ENCODE peak calls at places on chromosomes 16 and 17, in five cellular contexts. One of them, this sample, is unnamed.

GRCh38 chr17:61874075-61874474 is 10.7 kb upstream of the BRIP1 start:
- DNase-seq in GM12878: no peak
- DNase-seq in HepG2: no peak
- DNase-seq in H1: no peak
- DNase-seq in K562: no peak
- DNase-seq in this sample: no peak

GRCh38 chr17:83122834-83123233 is 43.4 kb downstream of the METRNL start:
- DNase-seq in GM12878: no peak
- DNase-seq in HepG2: no peak
- DNase-seq in H1: no peak
- DNase-seq in K562: no peak
- DNase-seq in this sample: no peak

GRCh38 chr16:85006639-85007038 is 4.7 kb downstream of the ZDHHC7 start:
- DNase-seq in GM12878: no peak
- DNase-seq in HepG2: no peak
- DNase-seq in H1: no peak
- DNase-seq in K562: no peak
- DNase-seq in this sample: no peak

GRCh38 chr17:17815062-17815406 is 21.8 kb downstream of the SREBF1 start:
- DNase-seq in GM12878: no peak
- DNase-seq in HepG2: no peak
- DNase-seq in H1: no peak
- DNase-seq in K562: no peak
- DNase-seq in this sample: no peak

GRCh38 chr17:64130559-64131001 is 636 bp upstream of the ERN1 start:
- DNase-seq in GM12878: peak
- DNase-seq in HepG2: no peak
- DNase-seq in H1: no peak
- DNase-seq in K562: no peak
- DNase-seq in this sample: no peak

GRCh38 chr16:72848759-72849664 is 198.9 kb downstream of the ZFHX3 start:
- DNase-seq in GM12878: no peak
- DNase-seq in HepG2: no peak
- DNase-seq in H1: no peak
- DNase-seq in K562: peak
- DNase-seq in this sample: no peak

GRCh38 chr17:34131386-34131785 is 123.7 kb upstream of the CCL2 start:
- DNase-seq in GM12878: no peak
- DNase-seq in HepG2: no peak
- DNase-seq in H1: no peak
- DNase-seq in K562: no peak
- DNase-seq in this sample: no peak

GRCh38 chr17:51860934-51861561 is 297.5 kb downstream of the CA10 start:
- DNase-seq in GM12878: no peak
- DNase-seq in HepG2: peak
- DNase-seq in H1: peak
- DNase-seq in K562: peak
- DNase-seq in this sample: peak

GRCh38 chr16:53910990-53911389 is 207.0 kb downstream of the FTO start:
- DNase-seq in GM12878: no peak
- DNase-seq in HepG2: no peak
- DNase-seq in H1: no peak
- DNase-seq in K562: no peak
- DNase-seq in this sample: no peak

GRCh38 chr16:81696959-81697293 is 82.2 kb upstream of the PLCG2 start:
- DNase-seq in GM12878: no peak
- DNase-seq in HepG2: no peak
- DNase-seq in H1: no peak
- DNase-seq in K562: no peak
- DNase-seq in this sample: no peak

GRCh38 chr17:72191901-72192300 is 71.1 kb downstream of the SOX9 start:
- DNase-seq in GM12878: no peak
- DNase-seq in HepG2: no peak
- DNase-seq in H1: no peak
- DNase-seq in K562: no peak
- DNase-seq in this sample: no peak

GRCh38 chr17:10119203-10120112 is 78.9 kb downstream of the GAS7 start:
- DNase-seq in GM12878: peak
- DNase-seq in HepG2: no peak
- DNase-seq in H1: no peak
- DNase-seq in K562: no peak
- DNase-seq in this sample: no peak

GRCh38 chr16:66426112-66427035 is 721 bp upstream of the BEAN1 start:
- DNase-seq in GM12878: no peak
- DNase-seq in HepG2: no peak
- DNase-seq in H1: peak
- DNase-seq in K562: no peak
- DNase-seq in this sample: no peak

GRCh38 chr16:4599545-4599944 is 15.1 kb downstream of the UBALD1 start:
- DNase-seq in GM12878: no peak
- DNase-seq in HepG2: no peak
- DNase-seq in H1: no peak
- DNase-seq in K562: no peak
- DNase-seq in this sample: no peak

GRCh38 chr17:80779961-80780380 is 211.7 kb upstream of the CHMP6 start:
- DNase-seq in GM12878: no peak
- DNase-seq in HepG2: no peak
- DNase-seq in H1: no peak
- DNase-seq in K562: no peak
- DNase-seq in this sample: no peak

GRCh38 chr17:42282478-42283080 is 5.7 kb upstream of the STAT5A start:
- DNase-seq in GM12878: no peak
- DNase-seq in HepG2: no peak
- DNase-seq in H1: no peak
- DNase-seq in K562: no peak
- DNase-seq in this sample: no peak

GRCh38 chr17:16250635-16251034 is 33.6 kb downstream of the PIGL start:
- DNase-seq in GM12878: no peak
- DNase-seq in HepG2: peak
- DNase-seq in H1: no peak
- DNase-seq in K562: no peak
- DNase-seq in this sample: no peak

GRCh38 chr16:47905771-47906170 is 250.0 kb downstream of the ABCC12 start:
- DNase-seq in GM12878: no peak
- DNase-seq in HepG2: no peak
- DNase-seq in H1: no peak
- DNase-seq in K562: no peak
- DNase-seq in this sample: no peak

GRCh38 chr16:47907109-47907508 is 248.7 kb downstream of the ABCC12 start:
- DNase-seq in GM12878: no peak
- DNase-seq in HepG2: no peak
- DNase-seq in H1: no peak
- DNase-seq in K562: no peak
- DNase-seq in this sample: no peak

GRCh38 chr16:47903470-47903869 is 252.3 kb downstream of the ABCC12 start:
- DNase-seq in GM12878: no peak
- DNase-seq in HepG2: no peak
- DNase-seq in H1: no peak
- DNase-seq in K562: no peak
- DNase-seq in this sample: no peak

DNA sequence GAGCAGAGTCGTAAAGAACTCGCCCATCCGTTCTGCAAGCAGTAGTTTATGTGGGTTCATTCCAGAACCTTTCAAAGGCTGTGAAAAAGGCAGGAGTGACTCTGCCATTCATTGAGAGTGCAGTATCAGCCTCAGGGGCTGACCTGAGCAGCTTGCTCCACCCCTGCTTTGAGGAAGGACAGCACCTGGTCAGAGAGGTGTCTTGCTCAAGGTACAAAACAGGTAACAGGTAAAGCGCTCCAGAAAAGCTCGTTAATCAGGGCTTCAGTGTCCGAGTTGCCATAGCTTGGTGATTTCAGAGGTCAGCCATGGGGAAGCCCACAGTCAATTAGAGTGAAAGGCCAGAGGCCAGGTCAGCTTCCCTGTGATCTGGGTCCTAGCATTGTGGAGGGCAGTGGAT is 251.1 kb downstream of the ABCC12 start:
- DNase-seq in GM12878: no peak
- DNase-seq in HepG2: no peak
- DNase-seq in H1: no peak
- DNase-seq in K562: no peak
- DNase-seq in this sample: no peak
- TF ChIP-seq ATF2 in GM12878: no peak
- TF ChIP-seq ATF2 in HepG2: no peak
- TF ChIP-seq ATF2 in H1: no peak
- TF ChIP-seq ATF2 in K562: no peak
- TF ChIP-seq ATF2 in this sample: no peak

DNA sequence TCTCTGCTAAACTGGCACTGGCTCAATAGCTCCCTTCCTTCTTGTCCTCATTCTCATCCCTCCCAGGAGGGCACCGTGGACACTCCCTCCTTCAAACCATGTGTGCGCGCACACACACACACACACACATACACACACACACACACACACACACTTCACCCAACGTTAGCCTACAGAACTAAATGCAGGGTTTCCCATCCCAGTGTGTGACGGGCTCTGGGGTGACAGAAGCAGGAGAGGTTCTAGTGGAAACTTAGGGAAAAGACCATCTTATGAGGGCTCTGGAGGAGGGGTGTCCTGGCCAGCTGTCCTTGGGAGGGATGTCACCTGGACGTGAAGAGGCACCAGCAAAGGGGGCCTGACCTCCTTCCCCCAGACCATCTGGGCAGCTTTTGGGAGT is 19.7 kb downstream of the OSBPL7 start:
- DNase-seq in GM12878: no peak
- DNase-seq in HepG2: no peak
- DNase-seq in H1: no peak
- DNase-seq in K562: no peak
- DNase-seq in this sample: no peak
- TF ChIP-seq MAX in GM12878: no peak
- TF ChIP-seq MAX in HepG2: no peak
- TF ChIP-seq MAX in H1: no peak
- TF ChIP-seq MAX in K562: no peak
- TF ChIP-seq MAX in this sample: no peak

DNA sequence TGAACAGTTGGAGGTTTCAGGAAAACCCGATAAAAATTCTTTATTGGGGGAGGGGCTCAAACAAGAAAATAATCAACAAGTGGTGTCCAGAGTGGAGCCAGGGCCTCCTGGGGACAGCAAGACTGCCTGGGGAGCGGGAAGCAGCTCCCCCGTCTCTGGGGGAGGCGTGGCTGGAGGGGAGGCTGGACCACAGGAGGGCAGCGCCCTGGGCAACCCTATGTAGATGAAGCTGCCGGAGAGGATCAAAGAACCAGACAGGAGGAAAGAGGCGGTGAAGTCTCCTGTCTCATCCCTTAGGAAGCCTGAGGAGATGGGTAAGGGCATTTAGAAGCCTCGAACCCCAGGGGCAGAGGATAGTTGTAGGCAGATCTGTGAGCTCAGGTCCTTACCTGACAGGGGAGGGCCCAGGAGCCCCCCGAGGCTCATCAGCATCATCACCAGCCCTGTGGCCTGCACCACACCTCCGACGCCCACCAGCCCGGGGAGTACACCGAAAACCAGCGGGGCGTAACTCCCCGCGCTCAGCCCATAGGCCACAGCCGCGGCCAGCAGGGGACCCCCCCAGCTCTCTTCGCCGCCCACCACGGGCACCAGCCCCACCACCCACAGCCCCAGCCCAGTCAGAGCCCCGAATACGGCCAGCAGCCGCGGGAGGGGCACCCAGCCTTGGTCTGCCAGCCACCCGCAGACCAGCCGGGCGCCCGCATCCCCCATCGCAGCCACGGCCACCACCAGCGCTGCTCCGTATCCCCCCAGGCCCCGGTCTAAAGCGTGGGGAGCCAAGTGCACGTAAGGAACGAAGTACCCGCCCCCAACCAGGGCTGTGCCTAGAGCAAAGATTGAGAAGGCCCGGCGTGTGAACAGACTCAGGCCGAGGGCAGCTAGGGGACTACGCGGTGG is 2.0 kb downstream of the SLC16A11 start:
- DNase-seq in GM12878: no peak
- DNase-seq in HepG2: no peak
- DNase-seq in H1: peak
- DNase-seq in K562: no peak
- DNase-seq in this sample: peak
- TF ChIP-seq ATF2 in GM12878: no peak
- TF ChIP-seq ATF2 in HepG2: no peak
- TF ChIP-seq ATF2 in H1: no peak
- TF ChIP-seq ATF2 in K562: no peak
- TF ChIP-seq ATF2 in this sample: no peak

GRCh38 chr16:59545666-59546065 is 811.5 kb upstream of the GOT2 start:
- DNase-seq in GM12878: no peak
- DNase-seq in HepG2: no peak
- DNase-seq in H1: no peak
- DNase-seq in K562: no peak
- DNase-seq in this sample: no peak
- TF ChIP-seq MAX in GM12878: no peak
- TF ChIP-seq MAX in HepG2: no peak
- TF ChIP-seq MAX in H1: no peak
- TF ChIP-seq MAX in K562: no peak
- TF ChIP-seq MAX in this sample: no peak

DNA sequence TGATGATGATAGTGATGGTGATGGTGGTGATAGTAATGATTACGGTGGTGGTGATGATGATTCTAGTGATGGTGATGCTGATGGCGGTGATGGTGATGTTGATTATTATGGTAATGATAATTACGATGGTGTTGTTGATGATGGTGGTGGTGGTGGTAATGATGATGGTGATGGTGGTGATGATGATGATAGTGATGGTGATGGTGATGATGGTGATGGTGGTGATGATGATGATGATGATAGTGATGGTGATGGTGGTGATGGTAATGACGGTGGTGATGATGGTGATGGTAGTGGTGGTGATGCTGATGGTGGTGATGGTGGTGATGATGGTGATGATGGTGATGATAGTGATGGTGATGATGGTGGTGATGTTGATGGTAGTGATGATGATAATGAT is 370.0 kb downstream of the CDH13 start:
- DNase-seq in GM12878: no peak
- DNase-seq in HepG2: no peak
- DNase-seq in H1: no peak
- DNase-seq in K562: no peak
- DNase-seq in this sample: no peak
- TF ChIP-seq ATF2 in GM12878: no peak
- TF ChIP-seq ATF2 in HepG2: no peak
- TF ChIP-seq ATF2 in H1: no peak
- TF ChIP-seq ATF2 in K562: no peak
- TF ChIP-seq ATF2 in this sample: no peak

GRCh38 chr17:77163521-77164280 is 22.9 kb downstream of the SEC14L1 start:
- DNase-seq in GM12878: no peak
- DNase-seq in HepG2: no peak
- DNase-seq in H1: no peak
- DNase-seq in K562: no peak
- DNase-seq in this sample: no peak

GRCh38 chr17:77165577-77165976 is 24.8 kb downstream of the SEC14L1 start:
- DNase-seq in GM12878: no peak
- DNase-seq in HepG2: no peak
- DNase-seq in H1: no peak
- DNase-seq in K562: no peak
- DNase-seq in this sample: no peak

GRCh38 chr17:77163001-77163400 is 22.2 kb downstream of the SEC14L1 start:
- DNase-seq in GM12878: no peak
- DNase-seq in HepG2: no peak
- DNase-seq in H1: no peak
- DNase-seq in K562: peak
- DNase-seq in this sample: no peak

GRCh38 chr17:77161953-77162352 is 21.2 kb downstream of the SEC14L1 start:
- DNase-seq in GM12878: no peak
- DNase-seq in HepG2: no peak
- DNase-seq in H1: no peak
- DNase-seq in K562: no peak
- DNase-seq in this sample: no peak

GRCh38 chr17:77164483-77165030 is 23.8 kb downstream of the SEC14L1 start:
- DNase-seq in GM12878: no peak
- DNase-seq in HepG2: peak
- DNase-seq in H1: no peak
- DNase-seq in K562: peak
- DNase-seq in this sample: no peak
- TF ChIP-seq MAX in GM12878: no peak
- TF ChIP-seq MAX in HepG2: no peak
- TF ChIP-seq MAX in H1: no peak
- TF ChIP-seq MAX in K562: no peak
- TF ChIP-seq MAX in this sample: no peak

GRCh38 chr16:86707171-86707570 is 128.8 kb downstream of the FOXL1 start:
- DNase-seq in GM12878: no peak
- DNase-seq in HepG2: no peak
- DNase-seq in H1: no peak
- DNase-seq in K562: no peak
- DNase-seq in this sample: no peak
- TF ChIP-seq ATF2 in GM12878: no peak
- TF ChIP-seq ATF2 in HepG2: no peak
- TF ChIP-seq ATF2 in H1: no peak
- TF ChIP-seq ATF2 in K562: no peak
- TF ChIP-seq ATF2 in this sample: no peak